ENCODE peak calls at places on chromosomes 2 and 18, in six cellular contexts. J is transverse colon, G is PC-3, M is H9, D is tibial nerve, X is brain microvascular endothelial cell. S is an unnamed sample. For H3K27me3, the result is how much of the 10 kb centered on the place peaks cover.

GRCh38 chr2:189411860-189412259 is 29.4 kb upstream of the WDR75 start:
- DNase-seq in J (no peak), M (no peak), X (peak), D (no peak), G (peak), S (no peak)

GRCh38 chr2:211391206-211391605 is 834.8 kb downstream of the CPS1 start:
- DNase-seq in J (no peak), G (no peak), D (no peak), X (no peak), M (no peak), S (no peak)

GRCh38 chr2:62186534-62186933 is 9.4 kb upstream of the B3GNT2 start:
- DNase-seq in M (no peak), X (no peak), J (no peak), D (no peak), G (no peak), S (no peak)

GRCh38 chr18:76357174-76357573 is 137.9 kb downstream of the ZNF516 start:
- DNase-seq in J (no peak), G (no peak), D (no peak), M (no peak), X (no peak), S (no peak)

GRCh38 chr18:58590231-58590630 is 38.7 kb downstream of the ALPK2 start:
- DNase-seq in X (peak), J (no peak), M (no peak), D (no peak), G (no peak), S (no peak)

GRCh38 chr2:217183471-217183870 is 323.6 kb upstream of the TNP1 start:
- DNase-seq in X (no peak), J (no peak), D (no peak), M (no peak), G (no peak), S (no peak)

GRCh38 chr2:113407446-113408099 is 29.9 kb upstream of the ZNG1B start:
- DNase-seq in M (no peak), G (peak), X (peak), J (no peak), D (no peak), S (no peak)

GRCh38 chr18:48702346-48703032 is 163.7 kb downstream of the CTIF start:
- DNase-seq in X (no peak), G (no peak), M (no peak), J (no peak), D (no peak), S (no peak)

GRCh38 chr2:9330639-9331270 is 92.6 kb downstream of the ITGB1BP1 start:
- DNase-seq in J (no peak), G (no peak), X (no peak), D (no peak), M (no peak), S (peak)

GRCh38 chr2:223642496-223642895 is 40.3 kb upstream of the SCG2 start:
- DNase-seq in X (no peak), D (no peak), J (no peak), G (no peak), M (no peak), S (no peak)

GRCh38 chr2:106572541-106573148 is 85.5 kb downstream of the CD8B2 start:
- DNase-seq in X (no peak), M (peak), D (no peak), J (no peak), G (peak), S (no peak)

GRCh38 chr2:70932631-70933230 is 3.0 kb upstream of the ATP6V1B1 start:
- DNase-seq in X (no peak), G (no peak), M (no peak), D (no peak), J (no peak), S (no peak)

DNA sequence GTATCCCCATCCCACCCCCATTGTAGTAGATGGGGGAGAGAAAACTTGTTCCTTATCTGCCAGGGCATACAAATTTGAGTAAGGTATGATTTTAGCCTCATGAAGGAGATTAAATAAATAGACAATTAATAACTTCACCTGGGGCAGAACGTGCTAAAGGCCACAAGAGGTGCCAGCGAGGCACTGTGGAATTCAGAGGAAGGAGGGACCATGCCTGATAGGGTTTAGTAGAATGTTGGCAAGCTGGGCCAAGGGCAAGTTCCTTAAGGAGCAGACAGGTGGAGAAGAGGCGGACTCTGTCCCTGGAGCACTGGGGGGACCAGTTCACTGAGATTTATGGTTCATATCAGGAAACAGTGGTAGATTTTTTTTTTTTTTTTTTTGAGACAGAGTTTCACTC is 22.5 kb downstream of the STAMBP start:
- DNase-seq in D (no peak), X (no peak), M (no peak), J (peak), G (peak), S (no peak)
- TF ChIP-seq CTCF in D (no peak), X (peak), M (peak), J (peak), G (peak), S (no peak)

GRCh38 chr2:47662547-47662946 is 120.4 kb upstream of the MSH6 start:
- DNase-seq in X (no peak), J (no peak), M (no peak), D (no peak), G (no peak), S (no peak)
- H3K27me3 ChIP-seq in X (under half), J (under half), M (under half), D (under half), G (under half), S (under half)

GRCh38 chr2:173092844-173093402 is 17.3 kb downstream of the MAP3K20 start:
- DNase-seq in X (no peak), J (no peak), M (no peak), D (no peak), G (no peak), S (no peak)

GRCh38 chr2:173090291-173090877 is 14.7 kb downstream of the MAP3K20 start:
- DNase-seq in D (no peak), J (no peak), X (peak), G (no peak), M (peak), S (no peak)

GRCh38 chr2:173087793-173088493 is 12.3 kb downstream of the MAP3K20 start:
- DNase-seq in M (no peak), D (no peak), J (no peak), G (peak), X (no peak), S (no peak)

GRCh38 chr2:173094731-173095130 is 19.1 kb downstream of the MAP3K20 start:
- DNase-seq in G (no peak), D (no peak), M (no peak), X (no peak), J (no peak), S (no peak)

DNA sequence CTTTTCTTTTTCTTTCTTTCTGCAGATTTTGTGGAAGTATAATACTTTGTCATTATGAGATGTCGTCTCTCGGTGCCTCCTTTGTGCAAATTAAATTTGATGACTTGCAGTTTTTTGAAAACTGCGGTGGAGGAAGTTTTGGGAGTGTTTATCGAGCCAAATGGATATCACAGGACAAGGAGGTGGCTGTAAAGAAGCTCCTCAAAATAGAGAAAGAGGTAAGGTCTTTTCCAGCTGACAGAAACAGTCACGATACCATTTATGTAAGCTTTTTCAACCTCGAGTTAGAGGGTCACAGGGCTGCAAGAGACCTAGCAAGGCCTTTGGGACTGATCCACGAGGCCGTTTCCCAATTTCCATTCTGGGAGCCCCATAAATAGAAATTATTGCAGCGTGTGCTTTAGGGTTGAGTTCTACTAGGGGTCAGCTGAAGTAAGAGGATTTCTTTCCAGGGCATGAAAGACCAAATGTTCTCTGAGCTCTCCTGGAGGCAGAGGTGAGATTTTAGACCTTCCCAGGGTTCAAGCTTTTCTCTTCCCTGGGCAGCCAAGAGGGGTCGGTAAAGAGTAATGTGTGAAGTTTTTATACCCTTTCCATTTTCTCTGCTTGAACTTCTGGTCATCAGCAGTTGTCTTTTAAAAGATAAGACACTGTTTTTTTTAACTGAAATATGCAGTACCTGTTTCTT is 15.5 kb downstream of the MAP3K20 start:
- DNase-seq in X (no peak), J (no peak), G (no peak), M (peak), D (no peak), S (no peak)
- TF ChIP-seq CTCF in X (peak), J (no peak), G (no peak), M (peak), D (no peak), S (peak)

GRCh38 chr2:236176951-236177350 is 8.8 kb upstream of the GBX2 start:
- DNase-seq in G (no peak), D (no peak), X (no peak), J (no peak), M (no peak), S (no peak)
- H3K27me3 ChIP-seq in G (under half), D (under half), X (under half), J (half or more), M (under half), S (under half)

DNA sequence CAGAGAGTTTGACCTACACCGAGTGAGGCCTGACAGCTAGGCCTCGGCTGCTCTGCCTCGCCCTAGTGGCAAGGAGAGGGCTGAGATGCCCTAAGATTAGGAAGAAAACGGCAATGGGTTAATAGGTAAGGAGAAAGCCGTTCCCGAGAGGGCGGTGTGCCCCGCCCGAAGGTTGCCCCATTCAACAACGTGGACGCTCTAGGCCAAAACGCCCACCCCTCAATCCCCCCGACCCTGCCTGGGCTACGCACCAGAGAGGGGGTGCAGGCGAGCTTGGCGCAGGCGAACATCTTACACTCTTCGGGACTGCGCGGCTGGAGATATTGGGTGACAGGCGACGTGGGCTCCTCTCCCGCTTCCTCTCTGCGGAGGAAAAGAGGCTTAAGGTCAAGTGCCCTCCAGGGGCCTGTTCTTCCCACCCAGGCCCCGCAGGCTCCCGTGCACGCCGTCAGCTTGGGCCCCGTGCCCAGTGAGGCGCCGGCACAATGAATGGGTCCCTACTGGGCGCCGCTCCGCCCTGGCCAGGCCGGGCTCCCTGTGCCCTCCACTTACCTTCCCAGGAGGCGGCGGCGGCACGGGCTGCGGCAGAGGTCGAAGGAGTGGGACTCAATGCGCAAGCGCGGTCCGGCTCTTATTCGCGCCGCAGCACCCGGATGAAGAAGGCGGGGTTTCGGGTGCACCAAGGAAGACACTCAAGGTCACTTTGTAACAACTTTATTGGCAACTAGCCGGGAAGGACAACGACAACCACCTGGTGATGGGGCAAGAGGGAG is at the start of gene ATP5MC3:
- DNase-seq in G (peak), X (peak), J (peak), D (peak), M (peak), S (peak)
- TF ChIP-seq CTCF in G (peak), X (peak), J (peak), D (peak), M (peak), S (peak)

DNA sequence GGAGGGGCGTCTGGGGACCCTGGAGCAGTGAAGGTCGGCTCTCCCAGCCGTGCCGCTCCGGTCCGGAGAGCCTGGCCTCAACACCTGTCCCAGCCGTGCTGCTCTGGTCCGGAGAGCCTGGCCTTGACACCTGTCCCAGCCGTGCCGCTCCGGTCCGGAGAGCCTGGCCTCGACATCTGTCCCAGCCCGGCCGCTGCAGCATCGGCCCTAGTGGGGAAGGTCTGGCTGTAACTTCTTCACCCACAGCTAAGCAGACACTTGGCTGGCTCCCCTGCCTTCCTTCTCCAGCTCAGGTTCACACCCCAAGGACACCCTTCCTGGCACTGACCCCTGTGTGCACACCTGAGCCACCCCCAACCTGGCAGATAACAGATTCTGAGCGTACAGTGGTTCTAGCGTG is 4.6 kb downstream of the KCNG2 start:
- DNase-seq in J (no peak), D (no peak), M (no peak), X (no peak), G (no peak), S (no peak)
- H3K27me3 ChIP-seq in J (under half), D (under half), M (under half), X (under half), G (under half), S (under half)

DNA sequence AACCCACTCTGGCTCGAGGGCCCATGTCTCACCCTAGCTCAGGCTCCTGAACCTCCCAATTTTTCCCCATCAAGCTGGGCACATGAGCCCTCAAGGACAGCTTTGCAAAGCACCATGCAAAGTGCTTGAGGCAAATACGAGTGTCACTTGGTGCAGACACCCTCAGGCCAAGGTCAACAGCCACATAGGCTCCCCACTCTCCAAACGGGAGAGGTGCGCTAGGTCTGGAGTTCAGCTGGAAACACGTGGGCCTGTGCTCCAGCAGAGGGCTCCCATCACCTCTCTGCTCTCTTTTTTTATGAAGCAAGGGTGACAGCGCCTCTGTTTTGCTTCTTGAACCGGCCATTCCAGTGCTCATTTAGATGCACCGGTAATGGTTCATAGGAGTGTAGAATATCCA is 11.9 kb upstream of the ARHGAP25 start:
- DNase-seq in X (no peak), D (no peak), J (no peak), G (no peak), M (peak), S (no peak)
- TF ChIP-seq CTCF in X (peak), D (no peak), J (no peak), G (peak), M (peak), S (no peak)

GRCh38 chr2:29115797-29116781 is 874 bp downstream of the CLIP4 start:
- DNase-seq in D (peak), J (peak), G (peak), M (peak), X (peak), S (peak)
- H3K27me3 ChIP-seq in D (under half), J (under half), G (under half), M (under half), X (under half), S (under half)

DNA sequence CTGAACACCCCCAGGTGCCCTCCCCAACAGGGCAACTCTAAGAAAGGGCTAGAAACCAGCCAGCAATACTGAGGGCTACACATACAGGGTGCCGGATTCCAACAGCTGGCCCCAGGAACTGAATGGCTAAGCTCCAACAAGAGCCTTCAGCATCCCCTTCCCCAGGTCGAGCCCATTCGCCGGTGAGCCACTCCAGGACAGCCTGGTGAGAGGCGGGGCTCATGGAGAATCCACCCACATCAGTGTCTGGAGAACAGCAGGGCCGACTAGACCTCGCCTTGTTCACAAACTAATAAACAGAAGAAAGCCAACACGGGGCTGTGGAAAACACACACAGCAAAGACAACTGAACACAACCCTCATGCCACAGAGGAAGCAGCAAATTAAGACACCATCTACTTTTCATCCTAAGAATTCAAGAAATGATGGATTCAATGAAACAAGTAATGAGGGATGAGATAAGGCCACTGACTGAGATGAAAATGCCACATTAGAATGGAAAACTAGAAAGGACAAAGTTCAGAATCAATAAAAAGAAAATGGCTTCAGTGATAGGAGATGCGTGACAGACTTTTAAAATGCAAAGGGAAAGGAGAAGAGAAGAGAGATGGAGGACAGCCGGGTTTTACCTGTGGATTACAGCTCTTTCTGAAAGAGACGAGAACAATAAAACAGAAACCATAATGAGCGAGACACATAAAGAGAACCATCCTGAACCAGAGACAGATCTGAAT is 8.2 kb downstream of the PER2 start:
- DNase-seq in X (no peak), G (no peak), M (no peak), D (no peak), J (peak), S (no peak)
- TF ChIP-seq CTCF in X (no peak), G (no peak), M (no peak), D (no peak), J (no peak), S (no peak)

S was measured in ascending aorta.